ENCODE peak calls at places on chromosomes 4 and X, in five cellular contexts. E is ovary, R is GM12878, T is right atrium auricular region, D is A549. G is an unnamed sample.
A peak's percentile ranks its signal among the peaks of the same experiment; 100 is the strongest.

GRCh38 chrX:116357317-116357716 is 79.1 kb upstream of the SLC6A14 start:
- DNase-seq in E (no peak), R (no peak), T (no peak), D (no peak), G (no peak)

GRCh38 chr4:140037353-140038030 is 116.5 kb downstream of the MAML3 start:
- DNase-seq in E (no peak), R (no peak), T (no peak), D (peak; percentile 64), G (no peak)

GRCh38 chrX:22970861-22971260 is 28.9 kb upstream of the DDX53 start:
- DNase-seq in E (no peak), R (no peak), T (no peak), D (no peak), G (no peak)

GRCh38 chr4:81049861-81050423 is 19.4 kb downstream of the BMP3 start:
- DNase-seq in E (no peak), R (no peak), T (no peak), D (no peak), G (no peak)

GRCh38 chr4:73410916-73411730 is 7.0 kb downstream of the ALB start:
- DNase-seq in E (no peak), R (no peak), T (no peak), D (no peak), G (no peak)

GRCh38 chr4:8132400-8132799 is 26.2 kb downstream of the ABLIM2 start:
- DNase-seq in E (no peak), R (no peak), T (no peak), D (no peak), G (no peak)

GRCh38 chr4:74635490-74636123 is 158.7 kb downstream of the BTC start:
- DNase-seq in E (no peak), R (no peak), T (no peak), D (no peak), G (no peak)

GRCh38 chrX:48761674-48762471 is at the start of gene GLOD5:
- DNase-seq in E (no peak), R (no peak), T (no peak), D (no peak), G (no peak)

GRCh38 chrX:68433981-68434299 is 645 bp upstream of the OPHN1 start:
- DNase-seq in E (no peak), R (no peak), T (no peak), D (no peak), G (no peak)

GRCh38 chrX:129606918-129607317 is 47.8 kb downstream of the APLN start:
- DNase-seq in E (peak; percentile 61), R (peak; percentile 13), T (peak; percentile 62), D (peak; percentile 62), G (no peak)

GRCh38 chr4:113311047-113311446 is 261.6 kb downstream of the ANK2 start:
- DNase-seq in E (no peak), R (no peak), T (no peak), D (no peak), G (no peak)

GRCh38 chrX:10015711-10016515 is 48.8 kb downstream of the CLDN34 start:
- DNase-seq in E (peak; percentile 44), R (no peak), T (peak; percentile 66), D (no peak), G (no peak)

GRCh38 chr4:30952526-30953219 is 232.5 kb downstream of the PCDH7 start:
- DNase-seq in E (no peak), R (no peak), T (no peak), D (no peak), G (no peak)

GRCh38 chr4:76993787-76994641 is 44.5 kb downstream of the SEPTIN11 start:
- DNase-seq in E (no peak), R (peak; percentile 73), T (no peak), D (no peak), G (peak; percentile 62)

GRCh38 chr4:76989391-76990061 is 40.0 kb downstream of the SEPTIN11 start:
- DNase-seq in E (no peak), R (no peak), T (no peak), D (no peak), G (no peak)

GRCh38 chr4:76987685-76988084 is 38.1 kb downstream of the SEPTIN11 start:
- DNase-seq in E (no peak), R (no peak), T (no peak), D (no peak), G (no peak)

GRCh38 chr4:76987153-76987562 is 37.6 kb downstream of the SEPTIN11 start:
- DNase-seq in E (no peak), R (no peak), T (no peak), D (no peak), G (no peak)

GRCh38 chr4:76990288-76991080 is 40.9 kb downstream of the SEPTIN11 start:
- DNase-seq in E (no peak), R (no peak), T (no peak), D (no peak), G (no peak)
- TF ChIP-seq CTCF in E (no peak), R (no peak), T (no peak), D (no peak), G (no peak)

GRCh38 chrX:106935175-106935574 is 15.0 kb downstream of the CLDN2 start:
- DNase-seq in E (no peak), R (no peak), T (no peak), D (no peak), G (no peak)
- H3K4me1 ChIP-seq in E (no peaks in the 10 kb centered on the region), R (no peaks in the 10 kb centered on the region), T (no peaks in the 10 kb centered on the region), D (peaks cover 90% of the 10 kb centered on the region), G (no peaks in the 10 kb centered on the region)

DNA sequence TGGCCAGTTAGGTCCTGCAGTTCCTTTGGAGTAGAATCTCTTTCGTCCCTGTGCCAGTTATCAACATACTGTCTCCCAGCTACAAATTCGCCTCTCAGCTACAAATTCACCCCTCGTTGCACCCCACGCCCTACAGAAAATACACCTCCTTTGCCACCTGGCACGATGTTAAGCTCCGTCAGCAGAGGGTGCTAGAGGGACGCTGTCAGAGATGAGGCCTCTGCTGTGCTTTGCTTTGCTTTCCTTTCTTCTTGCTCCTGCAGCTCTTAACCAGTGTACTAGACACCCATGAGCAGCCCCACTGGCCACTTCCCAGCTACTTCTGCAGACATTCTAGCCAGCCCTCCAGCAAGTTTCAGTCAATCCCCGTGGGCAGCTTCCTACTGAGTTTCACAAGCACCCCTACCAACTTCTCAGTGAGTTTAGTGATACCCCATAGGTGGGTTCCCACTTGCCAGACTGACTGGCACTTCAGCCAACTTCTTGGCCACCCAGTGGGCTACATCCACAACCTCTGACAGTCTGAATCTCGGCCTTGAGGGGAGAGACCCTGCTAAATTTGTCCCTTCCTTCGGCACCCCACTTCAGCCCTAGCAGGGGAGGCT is 21.8 kb downstream of the HAUS3 start:
- DNase-seq in E (peak; percentile 79), R (peak; percentile 24), T (peak; percentile 72), D (peak; percentile 45), G (peak; percentile 39)
- TF ChIP-seq CTCF in E (peak; percentile 72), R (peak; percentile 93), T (peak; percentile 70), D (peak; percentile 72), G (peak; percentile 84)

GRCh38 chr4:41432219-41432618 is 105.7 kb upstream of the LIMCH1 start:
- DNase-seq in E (no peak), R (no peak), T (no peak), D (no peak), G (no peak)

GRCh38 chr4:41428205-41428940 is 109.6 kb upstream of the LIMCH1 start:
- DNase-seq in E (no peak), R (no peak), T (no peak), D (no peak), G (no peak)

GRCh38 chr4:41428941-41429669 is 108.9 kb upstream of the LIMCH1 start:
- DNase-seq in E (no peak), R (no peak), T (no peak), D (no peak), G (no peak)

GRCh38 chr4:41432889-41433288 is 105.1 kb upstream of the LIMCH1 start:
- DNase-seq in E (no peak), R (no peak), T (no peak), D (no peak), G (no peak)

GRCh38 chr4:41430796-41431195 is 107.2 kb upstream of the LIMCH1 start:
- DNase-seq in E (no peak), R (no peak), T (peak; percentile 69), D (no peak), G (no peak)
- H3K4me1 ChIP-seq in E (no peaks in the 10 kb centered on the region), R (no peaks in the 10 kb centered on the region), T (no peaks in the 10 kb centered on the region), D (peaks cover 82% of the 10 kb centered on the region), G (peaks cover 74% of the 10 kb centered on the region)

GRCh38 chrX:100445593-100445992 is 35.5 kb upstream of the PCDH19 start:
- DNase-seq in E (no peak), R (no peak), T (no peak), D (no peak), G (no peak)

GRCh38 chrX:100447563-100448397 is 37.7 kb upstream of the PCDH19 start:
- DNase-seq in E (peak; percentile 39), R (no peak), T (peak; percentile 60), D (peak; percentile 63), G (no peak)

DNA sequence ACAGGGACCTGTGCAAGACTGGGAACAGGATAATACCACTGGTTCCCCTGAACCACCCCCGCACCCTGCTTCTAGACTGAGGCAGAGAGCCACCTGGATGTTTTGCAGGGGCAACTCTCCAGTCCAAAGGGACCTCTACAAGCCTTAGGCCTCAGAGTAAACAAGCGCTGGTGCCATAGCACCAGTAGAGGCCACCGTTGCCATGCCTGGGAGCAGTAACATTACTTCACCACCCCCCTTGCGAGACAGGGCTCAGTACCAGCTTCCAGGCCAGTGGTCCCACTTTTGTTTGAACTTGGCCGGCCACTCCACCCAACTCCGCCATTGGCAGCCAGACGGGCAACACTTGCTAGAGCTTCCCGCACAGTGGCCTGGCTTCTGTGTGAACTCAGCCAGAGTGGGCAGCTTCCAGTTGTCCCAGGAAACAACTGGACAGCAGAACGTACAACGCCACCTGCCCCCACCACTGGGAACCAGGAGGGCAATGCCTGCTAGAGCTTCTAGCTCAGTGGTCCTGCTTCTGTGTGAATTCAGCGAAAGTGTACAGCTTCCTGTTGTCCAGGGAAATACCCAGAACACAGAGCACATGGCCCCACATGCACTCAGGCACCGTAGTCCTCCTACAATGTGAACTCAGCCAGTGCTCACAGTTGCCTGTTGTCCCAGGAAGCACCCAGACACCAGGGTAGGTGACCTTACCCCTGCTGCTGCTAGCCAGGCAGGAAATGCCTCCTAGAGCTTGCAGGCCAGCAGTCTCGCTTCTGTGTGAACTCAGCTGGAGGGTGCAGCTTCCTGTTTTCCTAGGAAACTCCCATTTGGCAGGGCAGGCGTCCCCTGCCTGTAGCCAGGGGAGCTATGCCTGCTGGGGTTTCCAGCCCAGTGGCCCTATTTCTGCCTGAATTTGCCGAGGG is 39.9 kb upstream of the PCDH19 start:
- DNase-seq in E (no peak), R (no peak), T (no peak), D (no peak), G (peak; percentile 14)
- TF ChIP-seq CTCF in E (no peak), R (no peak), T (no peak), D (no peak), G (no peak)

DNA sequence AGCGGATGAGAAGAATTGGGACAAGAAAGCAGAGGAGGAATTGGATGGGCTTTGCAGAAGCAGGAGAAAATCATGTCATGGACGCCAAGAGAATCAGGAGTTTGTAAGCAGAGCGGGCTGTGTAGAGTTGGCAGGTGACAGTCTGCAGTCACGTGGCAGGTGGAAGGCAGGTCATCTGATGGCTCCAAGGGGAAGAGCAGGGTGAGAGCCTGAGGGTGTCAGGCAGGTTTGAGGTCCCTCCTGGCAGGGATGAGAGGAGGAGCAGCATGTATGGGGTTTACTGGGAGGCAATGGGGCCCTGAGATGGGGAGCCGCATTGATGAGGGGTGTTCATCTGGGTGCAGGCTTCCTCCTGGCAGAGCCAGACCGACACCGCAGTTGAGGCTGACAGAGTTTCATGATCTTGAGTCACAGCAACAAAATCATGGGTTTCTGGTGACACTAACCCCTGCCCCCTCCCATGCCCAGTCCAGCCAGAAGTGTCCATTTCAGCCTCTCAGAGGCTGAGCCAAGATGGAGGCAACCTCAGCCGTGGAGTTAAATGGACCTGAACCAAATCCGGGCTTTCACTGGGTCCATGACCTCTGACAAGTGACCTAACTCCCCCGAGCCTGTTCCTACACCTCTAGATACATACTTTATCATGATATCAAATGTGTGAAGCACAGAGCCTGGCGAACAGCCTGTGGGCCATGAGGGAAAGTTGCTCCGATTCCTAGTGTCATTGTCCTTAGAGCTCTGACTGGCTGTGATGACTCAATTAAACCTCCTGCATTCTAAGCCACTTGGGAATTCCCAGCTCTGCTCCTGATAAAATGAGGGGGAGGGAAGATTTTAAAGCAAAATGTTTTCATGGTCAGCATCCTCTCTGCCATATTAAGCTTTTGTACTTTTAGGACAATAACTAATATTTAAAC is 36.1 kb downstream of the EVC start:
- DNase-seq in E (no peak), R (no peak), T (peak; percentile 43), D (no peak), G (no peak)
- H3K4me1 ChIP-seq in E (no peaks in the 10 kb centered on the region), R (no peaks in the 10 kb centered on the region), T (no peaks in the 10 kb centered on the region), D (peaks cover 8% of the 10 kb centered on the region), G (peaks cover 3% of the 10 kb centered on the region)

G was measured in gastrocnemius medialis.